ENCODE peak calls at places on chromosomes 16 and 17, in five cellular contexts. One of them, this sample, is unnamed.

GRCh38 chr16:74607310-74607966 is 524 bp upstream of the GLG1 start:
- DNase-seq in A549: no peak
- DNase-seq in cardiac fibroblast: no peak
- DNase-seq in upper lobe of left lung: no peak
- DNase-seq in testis: no peak
- DNase-seq in this sample: no peak

GRCh38 chr17:80432350-80432955 is 17.5 kb downstream of the ENDOV start:
- DNase-seq in A549: no peak
- DNase-seq in cardiac fibroblast: no peak
- DNase-seq in upper lobe of left lung: peak
- DNase-seq in testis: no peak
- DNase-seq in this sample: no peak

GRCh38 chr17:35947156-35947585 is 3.7 kb upstream of the LYZL6 start:
- DNase-seq in A549: peak
- DNase-seq in cardiac fibroblast: peak
- DNase-seq in upper lobe of left lung: no peak
- DNase-seq in testis: peak
- DNase-seq in this sample: peak

GRCh38 chr17:37490022-37490587 is 414 bp downstream of the DUSP14 start:
- DNase-seq in A549: peak
- DNase-seq in cardiac fibroblast: peak
- DNase-seq in upper lobe of left lung: peak
- DNase-seq in testis: peak
- DNase-seq in this sample: peak

GRCh38 chr16:5073279-5073629 is 1.6 kb downstream of the ALG1 start:
- DNase-seq in A549: no peak
- DNase-seq in cardiac fibroblast: peak
- DNase-seq in upper lobe of left lung: no peak
- DNase-seq in testis: no peak
- DNase-seq in this sample: no peak

GRCh38 chr17:20271016-20271610 is 196.2 kb downstream of the LGALS9B start:
- DNase-seq in A549: no peak
- DNase-seq in cardiac fibroblast: no peak
- DNase-seq in upper lobe of left lung: no peak
- DNase-seq in testis: no peak
- DNase-seq in this sample: no peak

GRCh38 chr17:44792276-44792675 is 33.5 kb downstream of the ADAM11 start:
- DNase-seq in A549: no peak
- DNase-seq in cardiac fibroblast: peak
- DNase-seq in upper lobe of left lung: no peak
- DNase-seq in testis: no peak
- DNase-seq in this sample: no peak

GRCh38 chr17:34958438-34958837 is 2.8 kb downstream of the CCT6B start:
- DNase-seq in A549: no peak
- DNase-seq in cardiac fibroblast: no peak
- DNase-seq in upper lobe of left lung: no peak
- DNase-seq in testis: no peak
- DNase-seq in this sample: no peak

GRCh38 chr17:17565471-17566365 is 25.8 kb downstream of the PEMT start:
- DNase-seq in A549: no peak
- DNase-seq in cardiac fibroblast: no peak
- DNase-seq in upper lobe of left lung: no peak
- DNase-seq in testis: peak
- DNase-seq in this sample: no peak

GRCh38 chr17:4988168-4988567 is 693 bp upstream of the CAMTA2 start:
- DNase-seq in A549: no peak
- DNase-seq in cardiac fibroblast: no peak
- DNase-seq in upper lobe of left lung: no peak
- DNase-seq in testis: no peak
- DNase-seq in this sample: no peak

GRCh38 chr16:89281189-89281577 is 63.7 kb downstream of the ZNF778 start:
- DNase-seq in A549: no peak
- DNase-seq in cardiac fibroblast: no peak
- DNase-seq in upper lobe of left lung: peak
- DNase-seq in testis: no peak
- DNase-seq in this sample: no peak

GRCh38 chr17:61364463-61364846 is 35.2 kb upstream of the TBX2 start:
- DNase-seq in A549: no peak
- DNase-seq in cardiac fibroblast: no peak
- DNase-seq in upper lobe of left lung: no peak
- DNase-seq in testis: no peak
- DNase-seq in this sample: no peak

GRCh38 chr17:33049781-33050414 is 58.3 kb downstream of the SPACA3 start:
- DNase-seq in A549: peak
- DNase-seq in cardiac fibroblast: peak
- DNase-seq in upper lobe of left lung: no peak
- DNase-seq in testis: peak
- DNase-seq in this sample: peak

GRCh38 chr16:78220571-78220970 is 121.1 kb downstream of the WWOX start:
- DNase-seq in A549: no peak
- DNase-seq in cardiac fibroblast: no peak
- DNase-seq in upper lobe of left lung: no peak
- DNase-seq in testis: no peak
- DNase-seq in this sample: no peak

GRCh38 chr16:27444015-27444414 is 42.0 kb downstream of the IL21R start:
- DNase-seq in A549: no peak
- DNase-seq in cardiac fibroblast: peak
- DNase-seq in upper lobe of left lung: no peak
- DNase-seq in testis: no peak
- DNase-seq in this sample: no peak

GRCh38 chr17:63106050-63106449 is 140.0 kb downstream of the TANC2 start:
- DNase-seq in A549: no peak
- DNase-seq in cardiac fibroblast: no peak
- DNase-seq in upper lobe of left lung: no peak
- DNase-seq in testis: no peak
- DNase-seq in this sample: no peak

GRCh38 chr17:52383493-52384100 is 225.1 kb upstream of the CA10 start:
- DNase-seq in A549: peak
- DNase-seq in cardiac fibroblast: peak
- DNase-seq in upper lobe of left lung: no peak
- DNase-seq in testis: peak
- DNase-seq in this sample: peak

GRCh38 chr17:69870091-69870530 is 204.9 kb upstream of the KCNJ16 start:
- DNase-seq in A549: no peak
- DNase-seq in cardiac fibroblast: peak
- DNase-seq in upper lobe of left lung: no peak
- DNase-seq in testis: no peak
- DNase-seq in this sample: no peak

GRCh38 chr16:19766988-19767387 is 48.9 kb downstream of the IQCK start:
- DNase-seq in A549: no peak
- DNase-seq in cardiac fibroblast: no peak
- DNase-seq in upper lobe of left lung: no peak
- DNase-seq in testis: no peak
- DNase-seq in this sample: no peak

GRCh38 chr16:83898463-83899271 is at the start of gene MLYCD:
- DNase-seq in A549: peak
- DNase-seq in cardiac fibroblast: peak
- DNase-seq in upper lobe of left lung: peak
- DNase-seq in testis: peak
- DNase-seq in this sample: peak

GRCh38 chr17:79949646-79950292 is 85.9 kb downstream of the TBC1D16 start:
- DNase-seq in A549: no peak
- DNase-seq in cardiac fibroblast: no peak
- DNase-seq in upper lobe of left lung: peak
- DNase-seq in testis: peak
- DNase-seq in this sample: peak

DNA sequence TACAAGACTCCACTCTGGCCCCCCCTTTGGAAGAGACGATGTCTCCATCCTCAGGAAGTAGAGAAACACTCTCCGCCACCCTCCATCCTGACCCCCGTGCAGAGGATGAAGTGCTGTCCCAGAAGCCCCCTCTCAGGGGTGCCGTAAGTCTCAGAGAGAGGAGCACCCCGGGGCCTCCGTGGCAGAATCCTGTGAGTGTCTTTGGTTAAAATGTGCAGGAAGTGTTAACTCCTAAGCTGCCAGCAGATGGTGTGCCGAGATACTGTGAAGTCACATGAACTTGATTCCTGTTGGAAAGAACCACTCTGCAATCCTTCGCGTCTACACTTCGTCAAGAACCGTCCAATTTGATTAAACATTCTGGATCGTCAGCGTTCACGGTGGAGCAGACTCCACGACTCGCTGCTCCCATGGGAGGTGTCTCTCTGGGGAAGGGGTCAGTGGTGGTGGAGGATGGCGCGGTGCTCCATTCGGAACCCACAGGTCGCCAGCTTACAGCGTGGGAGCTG is 5.6 kb downstream of the BANP start:
- DNase-seq in A549: peak
- DNase-seq in cardiac fibroblast: peak
- DNase-seq in upper lobe of left lung: no peak
- DNase-seq in testis: no peak
- DNase-seq in this sample: peak
- TF ChIP-seq CTCF in A549: peak
- TF ChIP-seq CTCF in cardiac fibroblast: peak
- TF ChIP-seq CTCF in upper lobe of left lung: no peak
- TF ChIP-seq CTCF in testis: no peak
- TF ChIP-seq CTCF in this sample: peak

GRCh38 chr16:589658-590159 is at the start of gene RAB40C:
- DNase-seq in A549: peak
- DNase-seq in cardiac fibroblast: peak
- DNase-seq in upper lobe of left lung: peak
- DNase-seq in testis: peak
- DNase-seq in this sample: peak
- TF ChIP-seq CTCF in A549: no peak
- TF ChIP-seq CTCF in cardiac fibroblast: peak
- TF ChIP-seq CTCF in upper lobe of left lung: no peak
- TF ChIP-seq CTCF in testis: no peak
- TF ChIP-seq CTCF in this sample: no peak

DNA sequence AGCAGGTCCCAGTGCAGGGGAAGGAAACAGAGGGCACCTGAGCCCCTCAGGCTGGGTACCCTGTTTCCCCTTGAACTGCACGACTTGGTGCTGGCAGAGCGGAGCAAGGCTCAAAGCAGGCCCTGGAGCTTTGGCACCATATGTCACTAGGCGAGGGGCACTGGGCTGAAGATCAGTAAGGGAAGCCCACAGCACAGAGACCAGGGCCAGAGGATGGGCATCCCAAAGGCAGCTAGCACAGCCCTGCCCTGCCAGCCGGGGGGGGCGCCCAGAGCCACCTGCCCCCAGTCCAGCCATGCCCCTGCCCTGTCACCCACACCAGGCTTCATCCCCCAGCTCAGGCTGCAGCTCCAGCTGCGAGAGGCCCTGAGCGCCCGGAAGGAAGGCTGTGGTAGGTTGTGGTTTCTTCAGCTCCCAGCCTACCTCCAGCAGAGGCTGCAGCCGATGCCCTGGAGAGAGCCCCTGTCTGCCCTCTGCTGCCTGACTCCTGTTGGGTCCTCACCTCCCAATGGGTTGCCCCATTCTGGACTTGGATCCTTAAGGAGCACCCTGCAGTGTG is 10.9 kb downstream of the NHERF1 start:
- DNase-seq in A549: no peak
- DNase-seq in cardiac fibroblast: no peak
- DNase-seq in upper lobe of left lung: peak
- DNase-seq in testis: no peak
- DNase-seq in this sample: no peak
- TF ChIP-seq CTCF in A549: no peak
- TF ChIP-seq CTCF in cardiac fibroblast: no peak
- TF ChIP-seq CTCF in upper lobe of left lung: no peak
- TF ChIP-seq CTCF in testis: no peak
- TF ChIP-seq CTCF in this sample: no peak

GRCh38 chr17:6420173-6420641 is 14.7 kb downstream of the AIPL1 start:
- DNase-seq in A549: peak
- DNase-seq in cardiac fibroblast: peak
- DNase-seq in upper lobe of left lung: no peak
- DNase-seq in testis: peak
- DNase-seq in this sample: peak
- TF ChIP-seq CTCF in A549: peak
- TF ChIP-seq CTCF in cardiac fibroblast: peak
- TF ChIP-seq CTCF in upper lobe of left lung: no peak
- TF ChIP-seq CTCF in testis: no peak
- TF ChIP-seq CTCF in this sample: peak

GRCh38 chr17:81440511-81441244 is 45.4 kb downstream of the BAHCC1 start:
- DNase-seq in A549: peak
- DNase-seq in cardiac fibroblast: no peak
- DNase-seq in upper lobe of left lung: peak
- DNase-seq in testis: no peak
- DNase-seq in this sample: peak
- TF ChIP-seq CTCF in A549: peak
- TF ChIP-seq CTCF in cardiac fibroblast: peak
- TF ChIP-seq CTCF in upper lobe of left lung: no peak
- TF ChIP-seq CTCF in testis: no peak
- TF ChIP-seq CTCF in this sample: peak

DNA sequence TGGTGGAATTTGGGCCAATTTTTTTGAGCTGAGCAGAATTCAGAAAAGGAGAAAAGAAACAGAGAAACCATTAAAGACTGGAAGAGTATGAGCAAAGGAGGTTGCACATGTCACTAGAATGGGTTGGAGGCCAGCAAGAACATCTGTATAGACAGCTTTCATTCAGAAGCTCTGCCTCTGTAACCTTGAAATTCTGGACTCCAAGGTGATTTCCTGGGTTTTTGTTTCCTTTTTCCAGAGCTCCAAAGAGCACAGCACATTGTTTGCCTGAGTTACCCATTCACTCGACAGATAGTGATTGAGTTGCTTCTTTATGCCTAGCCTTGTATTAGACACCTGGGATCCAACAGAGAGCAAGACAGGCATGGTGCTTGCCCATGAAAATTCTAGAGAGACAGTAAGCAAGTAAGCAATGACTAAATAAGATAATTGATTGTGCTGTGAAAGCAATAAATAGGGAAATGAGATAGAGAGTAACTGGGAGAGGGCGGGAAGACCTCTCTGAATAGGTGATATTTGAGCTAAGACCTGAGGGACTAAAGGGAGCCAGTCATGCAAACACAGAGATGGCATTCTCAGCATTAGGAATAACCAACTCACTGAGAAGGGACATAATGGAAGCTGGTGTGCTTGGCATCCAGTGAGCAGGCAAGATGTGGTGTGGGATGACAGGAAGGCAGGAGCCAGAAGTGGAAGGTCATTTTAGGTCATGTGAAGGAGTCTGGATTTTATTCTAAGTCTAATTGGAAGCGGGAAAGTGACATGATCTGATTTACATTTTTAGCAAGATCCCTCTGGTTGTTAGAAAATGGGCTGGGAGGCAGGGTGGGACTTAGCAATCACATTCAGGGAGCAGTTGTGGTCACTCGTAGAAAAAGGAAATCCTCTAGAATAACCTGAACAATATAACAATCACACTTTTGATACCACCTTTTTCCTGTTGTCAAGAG is 197.5 kb downstream of the HS3ST3A1 start:
- DNase-seq in A549: no peak
- DNase-seq in cardiac fibroblast: no peak
- DNase-seq in upper lobe of left lung: no peak
- DNase-seq in testis: no peak
- DNase-seq in this sample: no peak
- TF ChIP-seq CTCF in A549: no peak
- TF ChIP-seq CTCF in cardiac fibroblast: no peak
- TF ChIP-seq CTCF in upper lobe of left lung: no peak
- TF ChIP-seq CTCF in testis: no peak
- TF ChIP-seq CTCF in this sample: no peak